ENCODE peak calls at places on chromosomes 11 and 22, in five cellular contexts. U, I, C, G and B are unnamed samples.

GRCh38 chr11:121892131-121892681 is 223.8 kb downstream of the BLID start:
- DNase-seq in I (no peak), C (peak), G (peak), U (no peak), B (no peak)

GRCh38 chr11:46149826-46150225 is 28.6 kb upstream of the PHF21A start:
- DNase-seq in C (no peak), U (no peak), G (no peak), I (no peak), B (no peak)

GRCh38 chr11:126355926-126356897 is 726 bp downstream of the ST3GAL4 start:
- DNase-seq in I (no peak), C (peak), U (no peak), G (peak), B (peak)

GRCh38 chr22:39090426-39091064 is 6.5 kb upstream of the APOBEC3H start:
- DNase-seq in C (no peak), U (peak), G (no peak), I (peak), B (peak)

GRCh38 chr22:30609260-30610185 is 2.5 kb downstream of the TCN2 start:
- DNase-seq in G (peak), C (peak), U (peak), I (no peak), B (peak)

GRCh38 chr22:38298312-38299000 is 18.8 kb downstream of the CSNK1E start:
- DNase-seq in C (peak), I (no peak), U (peak), G (peak), B (no peak)

GRCh38 chr22:44182591-44183588 is 2.2 kb downstream of the PARVG start:
- DNase-seq in I (no peak), U (peak), G (no peak), C (no peak), B (no peak)

GRCh38 chr11:205221-206001 is 1.8 kb downstream of the BET1L start:
- DNase-seq in G (no peak), C (no peak), I (no peak), U (no peak), B (no peak)

GRCh38 chr11:33264926-33265325 is 7.7 kb downstream of the HIPK3 start:
- DNase-seq in C (no peak), I (no peak), U (no peak), G (no peak), B (no peak)

GRCh38 chr11:108961095-108961494 is 296.2 kb downstream of the DDX10 start:
- DNase-seq in U (no peak), C (no peak), G (no peak), I (no peak), B (no peak)